ENCODE peak calls at places on chromosomes 5 and 9, in five cellular contexts. A, C, I, Q and L are unnamed samples.

GRCh38 chr5:154189256-154189818 is 1.2 kb upstream of the GALNT10 start:
- DNase-seq in Q (no peak), C (no peak), I (peak), A (no peak), L (no peak)

GRCh38 chr5:120446068-120446492 is 18.0 kb upstream of the PRR16 start:
- DNase-seq in I (peak), Q (no peak), A (no peak), C (no peak), L (no peak)

GRCh38 chr9:128159784-128160602 is at the start of gene BBLN:
- DNase-seq in A (peak), C (peak), I (peak), Q (peak), L (peak)

GRCh38 chr9:34793428-34793827 is 83.5 kb upstream of the CCL21 start:
- DNase-seq in A (no peak), I (no peak), Q (no peak), C (no peak), L (no peak)

GRCh38 chr5:107853031-107853430 is 182.3 kb upstream of the EFNA5 start:
- DNase-seq in A (no peak), C (no peak), Q (no peak), I (no peak), L (no peak)

GRCh38 chr9:35495984-35496383 is 6.1 kb downstream of the RUSC2 start:
- DNase-seq in Q (no peak), C (no peak), I (no peak), A (no peak), L (no peak)

GRCh38 chr9:81759680-81760215 is 70.4 kb upstream of the TLE1 start:
- DNase-seq in A (no peak), C (no peak), I (peak), Q (no peak), L (no peak)

GRCh38 chr9:21558627-21559401 is 76.7 kb upstream of the IFNE start:
- DNase-seq in Q (no peak), I (peak), A (no peak), C (no peak), L (peak)

GRCh38 chr5:71922584-71923106 is 184.6 kb upstream of the MAP1B start:
- DNase-seq in C (no peak), I (peak), Q (no peak), A (no peak), L (no peak)

GRCh38 chr5:42586625-42587024 is 163.4 kb downstream of the GHR start:
- DNase-seq in Q (no peak), C (no peak), I (no peak), A (no peak), L (no peak)

GRCh38 chr5:111374380-111374779 is 138.0 kb downstream of the STARD4 start:
- DNase-seq in Q (no peak), I (no peak), A (no peak), C (no peak), L (no peak)

GRCh38 chr9:89448821-89449220 is 49.1 kb downstream of the SEMA4D start:
- DNase-seq in I (no peak), C (no peak), Q (no peak), A (no peak), L (no peak)

GRCh38 chr9:101462558-101462957 is 27.0 kb upstream of the ALDOB start:
- DNase-seq in I (peak), Q (no peak), A (no peak), C (no peak), L (no peak)

GRCh38 chr5:148902478-148902877 is 76.1 kb downstream of the ADRB2 start:
- DNase-seq in A (no peak), I (no peak), C (no peak), Q (no peak), L (no peak)

GRCh38 chr5:77630246-77631165 is 8.0 kb downstream of the OTP start:
- DNase-seq in A (peak), Q (no peak), I (no peak), C (peak), L (peak)

GRCh38 chr5:28766565-28767158 is 1728.3 kb upstream of the CDH9 start:
- DNase-seq in I (peak), A (peak), C (peak), Q (no peak), L (no peak)

GRCh38 chr9:105700598-105701544 is 6.5 kb downstream of the TMEM38B start:
- DNase-seq in I (no peak), A (no peak), C (no peak), Q (no peak), L (no peak)

GRCh38 chr9:75893096-75893495 is 2.6 kb downstream of the PCSK5 start:
- DNase-seq in I (no peak), Q (no peak), A (no peak), C (no peak), L (no peak)

GRCh38 chr9:37005517-37006140 is 28.4 kb downstream of the PAX5 start:
- DNase-seq in C (no peak), A (no peak), Q (no peak), I (no peak), L (no peak)

GRCh38 chr5:170523129-170523497 is 19.3 kb downstream of the KCNIP1 start:
- DNase-seq in Q (no peak), A (peak), I (no peak), C (peak), L (no peak)

GRCh38 chr9:2616726-2617377 is 4.7 kb upstream of the VLDLR start:
- DNase-seq in I (no peak), A (no peak), Q (no peak), C (no peak), L (no peak)

GRCh38 chr9:37325778-37326177 is 96.7 kb upstream of the GRHPR start:
- DNase-seq in A (no peak), Q (no peak), I (no peak), C (peak), L (no peak)

GRCh38 chr5:198941-199820 is 7.9 kb downstream of the LRRC14B start:
- DNase-seq in A (no peak), C (no peak), I (no peak), Q (no peak), L (no peak)

GRCh38 chr9:83204047-83204446 is 141.1 kb upstream of the RASEF start:
- DNase-seq in C (no peak), Q (no peak), I (peak), A (no peak), L (no peak)

GRCh38 chr5:154477382-154478223 is 424 bp downstream of the HAND1 start:
- DNase-seq in I (peak), A (no peak), Q (no peak), C (no peak), L (no peak)

GRCh38 chr5:108917596-108917995 is 169.9 kb downstream of the FER start:
- DNase-seq in I (peak), C (no peak), Q (no peak), A (no peak), L (no peak)

GRCh38 chr9:89463986-89464901 is 33.7 kb downstream of the SEMA4D start:
- DNase-seq in C (no peak), I (no peak), A (no peak), Q (peak), L (peak)

GRCh38 chr5:180647941-180648500 is 1.4 kb downstream of the FLT4 start:
- DNase-seq in I (no peak), Q (no peak), C (no peak), A (no peak), L (no peak)

GRCh38 chr9:93263334-93264229 is 79.6 kb downstream of the WNK2 start:
- DNase-seq in Q (no peak), C (no peak), I (no peak), A (no peak), L (no peak)

GRCh38 chr5:50667079-50667652 is 729 bp downstream of the PARP8 start:
- DNase-seq in A (no peak), C (no peak), I (peak), Q (peak), L (peak)

GRCh38 chr5:153952057-153952456 is 86.7 kb downstream of the FAM114A2 start:
- DNase-seq in A (no peak), C (no peak), I (no peak), Q (no peak), L (no peak)

GRCh38 chr5:177366528-177367322 is 9.0 kb downstream of the RGS14 start:
- DNase-seq in I (peak), C (no peak), Q (no peak), A (no peak), L (no peak)